ENCODE peak calls at places on chromosomes 5 and 9, in six cellular contexts. W, P, G, Y, T and F are unnamed samples.

GRCh38 chr5:2710910-2711309 is 40.6 kb downstream of the IRX2 start:
- DNase-seq in W (no peak), P (no peak), G (no peak), Y (no peak), T (no peak), F (no peak)

GRCh38 chr5:148125641-148126040 is 42.7 kb upstream of the SPINK14 start:
- DNase-seq in W (no peak), P (no peak), G (no peak), Y (no peak), T (no peak), F (no peak)

GRCh38 chr5:40603378-40603777 is 76.3 kb upstream of the PTGER4 start:
- DNase-seq in W (no peak), P (no peak), G (peak; percentile 63), Y (no peak), T (no peak), F (no peak)

GRCh38 chr5:73796164-73797141 is 170.5 kb downstream of the ARHGEF28 start:
- DNase-seq in W (no peak), P (no peak), G (no peak), Y (no peak), T (peak; percentile 8), F (peak; percentile 33)

GRCh38 chr5:33761139-33761538 is 130.7 kb downstream of the ADAMTS12 start:
- DNase-seq in W (no peak), P (no peak), G (no peak), Y (no peak), T (no peak), F (no peak)

GRCh38 chr9:112970939-112971338 is 41.1 kb downstream of the ZNF883 start:
- DNase-seq in W (no peak), P (no peak), G (peak; percentile 13), Y (no peak), T (no peak), F (no peak)

GRCh38 chr5:2705861-2706260 is 45.6 kb downstream of the IRX2 start:
- DNase-seq in W (no peak), P (no peak), G (no peak), Y (no peak), T (no peak), F (no peak)

GRCh38 chr5:93874491-93874890 is 133.1 kb upstream of the POU5F2 start:
- DNase-seq in W (no peak), P (no peak), G (no peak), Y (no peak), T (no peak), F (no peak)

GRCh38 chr5:127206320-127207113 is 84.1 kb upstream of the MEGF10 start:
- DNase-seq in W (no peak), P (no peak), G (peak; percentile 85), Y (no peak), T (no peak), F (no peak)

GRCh38 chr5:150155258-150156032 is at the start of gene PDGFRB:
- DNase-seq in W (no peak), P (no peak), G (peak; percentile 2), Y (no peak), T (peak; percentile 57), F (peak; percentile 74)